ENCODE peak calls at places on chromosomes 2 and 18, in seven cellular contexts. J is Jurkat, Clone E6-1; Q is B cell; N is omental fat pad; Y is activated CD4-positive, alpha-beta T cell treated with anti-CD3 and anti-CD28 coated beads, Interleukin-2, amount 50 U/mL, for 1 hour; H is EL; T is IMR-90. X is an unnamed sample.

GRCh38 chr2:231926180-231926741 is at the start of gene NPPC:
- DNase-seq in J (peak), Q (peak), T (peak), N (no peak), Y (peak), H (peak), X (peak)

GRCh38 chr2:71174207-71174606 is 43.8 kb downstream of the MPHOSPH10 start:
- DNase-seq in Q (no peak), T (no peak), Y (no peak), H (no peak), J (no peak), N (no peak), X (no peak)

GRCh38 chr2:190809139-190809764 is 71.4 kb upstream of the GLS start:
- DNase-seq in Y (no peak), N (no peak), T (no peak), Q (no peak), J (no peak), H (no peak), X (no peak)

GRCh38 chr2:47232738-47233415 is 77.8 kb upstream of the STPG4 start:
- DNase-seq in Q (no peak), H (peak), N (no peak), T (peak), J (no peak), Y (no peak), X (no peak)

GRCh38 chr18:42545825-42546224 is 569.7 kb downstream of the RIT2 start:
- DNase-seq in N (no peak), J (no peak), Y (no peak), T (peak), H (no peak), Q (no peak), X (no peak)

GRCh38 chr18:12409466-12409865 is 1.7 kb downstream of the PRELID3A start:
- DNase-seq in N (no peak), T (peak), J (no peak), H (peak), Y (no peak), Q (no peak), X (no peak)

GRCh38 chr18:3400567-3401296 is 49.2 kb upstream of the TGIF1 start:
- DNase-seq in H (no peak), N (no peak), T (no peak), J (no peak), Y (no peak), Q (no peak), X (no peak)

GRCh38 chr2:85470850-85471800 is 52.6 kb downstream of the SH2D6 start:
- DNase-seq in Q (peak), N (no peak), H (no peak), T (peak), J (no peak), Y (no peak), X (peak)

GRCh38 chr18:26406854-26407517 is 141.4 kb downstream of the KCTD1 start:
- DNase-seq in J (no peak), Y (no peak), N (no peak), Q (no peak), T (no peak), H (no peak), X (no peak)